ENCODE peak calls at places on chromosomes 4 and X, in four cellular contexts. X is EL, V is SIG-M5, A is fibroblast of the conjunctiva. I is an unnamed sample.

GRCh38 chr4:71814433-71814832 is 30.6 kb upstream of the GC start:
- DNase-seq in X (no peak), V (no peak), A (no peak), I (no peak)

GRCh38 chr4:74423101-74423500 is 21.8 kb upstream of the AREG start:
- DNase-seq in X (no peak), V (no peak), A (no peak), I (no peak)

GRCh38 chr4:170529760-170530440 is 440.1 kb upstream of the AADAT start:
- DNase-seq in X (peak), V (no peak), A (no peak), I (no peak)

GRCh38 chrX:101482296-101482695 is 3.0 kb upstream of the ARMCX4 start:
- DNase-seq in X (no peak), V (no peak), A (no peak), I (no peak)

GRCh38 chr4:134691915-134692314 is 490.3 kb upstream of the PABPC4L start:
- DNase-seq in X (peak), V (no peak), A (no peak), I (no peak)

GRCh38 chrX:102934624-102935023 is 2.4 kb upstream of the RAB40AL start:
- DNase-seq in X (peak), V (no peak), A (no peak), I (no peak)

GRCh38 chrX:123731258-123731986 is 1.4 kb downstream of the THOC2 start:
- DNase-seq in X (peak), V (no peak), A (no peak), I (no peak)

GRCh38 chr4:150379454-150379853 is 202.5 kb upstream of the MAB21L2 start:
- DNase-seq in X (peak), V (no peak), A (no peak), I (no peak)

GRCh38 chrX:56812515-56813105 is 83.6 kb downstream of the NBDY start:
- DNase-seq in X (no peak), V (no peak), A (no peak), I (no peak)

GRCh38 chr4:8050555-8051206 is 107.9 kb downstream of the ABLIM2 start:
- DNase-seq in X (no peak), V (no peak), A (peak), I (peak)

GRCh38 chr4:74287791-74288190 is 20.5 kb upstream of the EPGN start:
- DNase-seq in X (no peak), V (no peak), A (no peak), I (no peak)

GRCh38 chr4:81319657-81320056 is 104.6 kb upstream of the PRKG2 start:
- DNase-seq in X (no peak), V (no peak), A (no peak), I (no peak)

GRCh38 chr4:5710065-5710961 is 688 bp upstream of the EVC start:
- DNase-seq in X (peak), V (no peak), A (peak), I (no peak)

GRCh38 chr4:88106205-88106604 is 52.2 kb downstream of the ABCG2 start:
- DNase-seq in X (peak), V (no peak), A (no peak), I (no peak)

GRCh38 chr4:138182838-138183426 is 59.2 kb downstream of the SLC7A11 start:
- DNase-seq in X (peak), V (no peak), A (peak), I (peak)

GRCh38 chrX:124719060-124719459 is 372.7 kb downstream of the SH2D1A start:
- DNase-seq in X (no peak), V (no peak), A (no peak), I (no peak)

GRCh38 chr4:157810137-157810774 is 362.6 kb downstream of the GASK1B start:
- DNase-seq in X (no peak), V (no peak), A (no peak), I (no peak)

GRCh38 chrX:150980186-150980585 is 2.9 kb upstream of the HMGB3 start:
- DNase-seq in X (no peak), V (no peak), A (no peak), I (no peak)

GRCh38 chr4:2702770-2703169 is 53.4 kb downstream of the TNIP2 start:
- DNase-seq in X (no peak), V (no peak), A (no peak), I (no peak)

GRCh38 chrX:10415704-10416001 is 204.7 kb downstream of the MID1 start:
- DNase-seq in X (peak), V (no peak), A (peak), I (no peak)

GRCh38 chrX:44733931-44734330 is 109.9 kb upstream of the DUSP21 start:
- DNase-seq in X (peak), V (no peak), A (no peak), I (no peak)

GRCh38 chr4:40289366-40290188 is 45.6 kb upstream of the CHRNA9 start:
- DNase-seq in X (peak), V (peak), A (no peak), I (no peak)

GRCh38 chrX:7926501-7926900 is 712 bp downstream of the PNPLA4 start:
- DNase-seq in X (peak), V (no peak), A (no peak), I (no peak)

GRCh38 chrX:20571611-20572010 is 304.9 kb upstream of the RPS6KA3 start:
- DNase-seq in X (no peak), V (no peak), A (no peak), I (no peak)

GRCh38 chr4:97720869-97721432 is 422.3 kb downstream of the STPG2 start:
- DNase-seq in X (no peak), V (no peak), A (no peak), I (peak)

GRCh38 chr4:45621926-45622325 is 501.9 kb downstream of the GABRG1 start:
- DNase-seq in X (no peak), V (no peak), A (no peak), I (no peak)

GRCh38 chr4:52915131-52915645 is 53.1 kb downstream of the RASL11B start:
- DNase-seq in X (no peak), V (no peak), A (no peak), I (no peak)

GRCh38 chrX:16125520-16126149 is 2.3 kb downstream of the GRPR start:
- DNase-seq in X (no peak), V (no peak), A (no peak), I (no peak)

GRCh38 chr4:87118826-87119225 is 101.6 kb downstream of the KLHL8 start:
- DNase-seq in X (peak), V (no peak), A (peak), I (peak)

GRCh38 chrX:132842839-132843238 is 115.6 kb downstream of the HS6ST2 start:
- DNase-seq in X (no peak), V (no peak), A (no peak), I (no peak)

GRCh38 chrX:45756562-45756961 is 555.9 kb upstream of the DIPK2B start:
- DNase-seq in X (no peak), V (no peak), A (no peak), I (no peak)

GRCh38 chrX:37608156-37608555 is 36.7 kb downstream of the LANCL3 start:
- DNase-seq in X (no peak), V (no peak), A (no peak), I (no peak)

GRCh38 chr4:75892508-75892907 is 9.7 kb downstream of the PPEF2 start:
- DNase-seq in X (no peak), V (no peak), A (no peak), I (no peak)

GRCh38 chr4:61723492-61723891 is 523.4 kb downstream of the ADGRL3 start:
- DNase-seq in X (no peak), V (no peak), A (no peak), I (no peak)

GRCh38 chr4:146255874-146256273 is 41.5 kb downstream of the REELD1 start:
- DNase-seq in X (peak), V (no peak), A (no peak), I (no peak)

GRCh38 chrX:83630662-83631061 is 122.6 kb downstream of the POU3F4 start:
- DNase-seq in X (no peak), V (no peak), A (no peak), I (no peak)

GRCh38 chrX:100673397-100673953 is 29.5 kb downstream of the SRPX2 start:
- DNase-seq in X (peak), V (no peak), A (peak), I (peak)